ENCODE peak calls at places on chromosomes 13 and 19, in four cellular contexts. S is tibial nerve, P is suprapubic skin, N is heart left ventricle. T is an unnamed sample.
A peak's percentile ranks its signal among the peaks of the same experiment; 100 is the strongest.

GRCh38 chr13:106433066-106433465 is 102.4 kb downstream of the EFNB2 start:
- DNase-seq in S (no peak), P (no peak), N (no peak), T (no peak)

GRCh38 chr19:29678484-29679106 is 13.3 kb downstream of the PLEKHF1 start:
- DNase-seq in S (peak; percentile 72), P (no peak), N (peak; percentile 71), T (no peak)

GRCh38 chr13:20716951-20717350 is 13.5 kb downstream of the IL17D start:
- DNase-seq in S (no peak), P (no peak), N (no peak), T (no peak)

GRCh38 chr13:39930060-39930459 is 274.6 kb downstream of the COG6 start:
- DNase-seq in S (no peak), P (no peak), N (no peak), T (no peak)

GRCh38 chr13:38905081-38905480 is 85.5 kb downstream of the STOML3 start:
- DNase-seq in S (no peak), P (no peak), N (no peak), T (no peak)

GRCh38 chr19:17497149-17497798 is 14.2 kb upstream of the PGLS start:
- DNase-seq in S (no peak), P (no peak), N (no peak), T (no peak)

GRCh38 chr19:18009412-18010066 is 1.6 kb downstream of the ARRDC2 start:
- DNase-seq in S (no peak), P (no peak), N (no peak), T (peak; percentile 17)

GRCh38 chr13:24672141-24673132 is 7.8 kb upstream of the ATP12A start:
- DNase-seq in S (no peak), P (no peak), N (no peak), T (no peak)

GRCh38 chr13:37105251-37105714 is at the start of gene CSNK1A1L:
- DNase-seq in S (no peak), P (no peak), N (no peak), T (no peak)

GRCh38 chr19:10026744-10027143 is 13.5 kb downstream of the RDH8 start:
- DNase-seq in S (no peak), P (no peak), N (no peak), T (no peak)

GRCh38 chr13:110365876-110366275 is 58.8 kb downstream of the COL4A2 start:
- DNase-seq in S (no peak), P (no peak), N (no peak), T (no peak)

GRCh38 chr19:7926021-7926726 is at the start of gene CTXN1:
- DNase-seq in S (peak; percentile 64), P (no peak), N (peak; percentile 74), T (peak; percentile 83)

GRCh38 chr19:39941615-39942507 is 7.4 kb upstream of the FCGBP start:
- DNase-seq in S (peak; percentile 20), P (no peak), N (no peak), T (peak; percentile 30)

GRCh38 chr13:79533781-79534400 is 52.9 kb downstream of the NDFIP2 start:
- DNase-seq in S (no peak), P (no peak), N (no peak), T (no peak)

GRCh38 chr19:40365613-40366401 is 17.3 kb downstream of the PLD3 start:
- DNase-seq in S (peak; percentile 56), P (no peak), N (peak; percentile 63), T (peak; percentile 83)

GRCh38 chr13:91805605-91806004 is 407.2 kb downstream of the GPC5 start:
- DNase-seq in S (no peak), P (no peak), N (no peak), T (no peak)

DNA sequence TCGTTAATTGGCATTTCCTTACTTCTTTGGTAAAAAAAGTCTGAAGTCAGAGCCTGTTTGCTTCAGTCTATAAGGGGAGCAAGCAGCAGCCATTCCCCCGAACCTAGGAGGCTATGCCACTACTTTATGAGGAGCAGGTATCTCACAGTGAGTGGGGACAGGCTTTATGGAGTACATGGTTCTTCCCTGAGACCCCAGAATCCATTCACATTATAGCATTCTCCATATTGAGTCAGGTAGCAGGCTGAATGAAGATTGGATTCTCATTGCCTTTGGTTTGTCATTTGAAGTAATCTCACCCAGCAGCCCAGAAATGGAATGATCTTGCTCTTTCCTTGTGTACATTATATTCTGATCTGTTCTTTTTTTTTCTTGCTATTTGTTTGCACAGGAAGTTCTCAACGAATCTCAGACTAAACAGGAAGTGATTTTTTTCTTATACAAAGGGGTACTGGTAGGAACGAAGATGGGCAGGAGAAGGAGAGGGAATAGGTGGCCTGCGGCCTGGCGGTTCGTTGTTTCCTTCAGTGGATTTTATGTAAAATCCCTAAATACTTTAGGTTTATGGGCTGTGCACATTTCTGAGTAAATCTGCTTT is 74.4 kb downstream of the ARHGAP35 start:
- DNase-seq in S (no peak), P (no peak), N (no peak), T (no peak)
- H3K27ac ChIP-seq in S (peak overlapping the region; percentile 53), P (no peak overlapping the region), N (no peak overlapping the region), T (no peak overlapping the region)

DNA sequence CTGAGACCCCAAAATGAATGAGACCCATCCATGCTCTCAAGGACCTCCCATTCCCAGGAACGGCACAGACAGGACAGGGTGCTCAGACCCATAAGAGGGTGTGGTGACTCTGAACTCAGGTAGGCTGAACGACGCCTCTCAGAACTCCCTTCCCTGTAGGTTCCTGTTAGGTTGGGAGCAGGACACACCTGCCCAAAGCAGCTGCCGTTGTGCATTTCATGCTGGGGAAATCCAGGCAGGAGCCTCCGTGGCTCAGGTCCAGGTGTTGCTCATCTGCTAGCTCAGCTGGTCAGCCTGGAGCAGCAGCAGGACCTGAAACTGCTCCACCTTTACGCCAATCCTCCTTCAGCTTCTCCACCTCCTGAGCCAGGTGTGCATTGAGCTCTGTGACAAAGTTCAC is 19.1 kb upstream of the TEX101 start:
- DNase-seq in S (no peak), P (no peak), N (no peak), T (no peak)
- TF ChIP-seq POLR2A in S (no peak), P (no peak), N (no peak), T (no peak)

GRCh38 chr19:3179739-3180293 is 1.2 kb downstream of the S1PR4 start:
- DNase-seq in S (no peak), P (peak; percentile 65), N (no peak), T (no peak)
- H3K4me3 ChIP-seq in S (no peak overlapping the region), P (peak overlapping the region; percentile 14), N (peak overlapping the region; percentile 16), T (no peak overlapping the region)

DNA sequence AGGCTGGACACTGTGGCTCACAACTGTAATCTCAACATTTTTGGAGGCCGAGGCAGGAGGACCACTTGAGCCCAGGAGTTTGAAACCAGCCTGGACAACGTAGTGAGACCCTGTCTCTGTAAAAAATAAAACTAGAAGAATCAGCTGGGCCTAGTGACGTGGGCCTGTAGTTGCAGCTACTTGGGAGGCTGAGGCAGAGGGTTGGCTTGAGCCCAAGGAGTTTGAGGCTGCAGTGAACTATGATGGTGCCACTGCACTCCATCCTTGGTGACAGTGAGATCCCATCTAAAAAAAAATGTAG is 1.1 kb downstream of the TLE6 start:
- DNase-seq in S (no peak), P (no peak), N (no peak), T (no peak)
- H3K27ac ChIP-seq in S (no peak overlapping the region), P (no peak overlapping the region), N (peak overlapping the region; percentile 6), T (no peak overlapping the region)

DNA sequence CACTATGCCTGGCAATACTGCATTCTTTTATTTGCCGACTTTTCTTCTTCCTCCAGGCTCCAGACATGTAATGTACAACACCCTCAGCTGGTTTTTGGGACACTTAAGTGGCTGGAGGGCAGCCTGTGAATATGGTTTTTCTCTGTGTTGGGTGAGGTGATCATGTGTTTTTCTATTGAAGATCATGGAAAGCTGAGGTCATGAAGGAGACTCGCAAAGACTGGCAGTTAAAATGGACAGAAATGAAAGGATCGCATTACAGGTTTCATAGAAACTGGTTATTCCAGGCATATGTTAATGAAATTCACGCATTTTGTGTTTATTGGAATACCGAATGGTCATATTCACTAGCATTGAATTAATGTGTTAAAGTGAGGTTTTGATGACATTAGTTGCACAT is 85.2 kb upstream of the RNF113B start:
- DNase-seq in S (no peak), P (no peak), N (no peak), T (no peak)
- TF ChIP-seq POLR2A in S (no peak), P (no peak), N (no peak), T (no peak)

DNA sequence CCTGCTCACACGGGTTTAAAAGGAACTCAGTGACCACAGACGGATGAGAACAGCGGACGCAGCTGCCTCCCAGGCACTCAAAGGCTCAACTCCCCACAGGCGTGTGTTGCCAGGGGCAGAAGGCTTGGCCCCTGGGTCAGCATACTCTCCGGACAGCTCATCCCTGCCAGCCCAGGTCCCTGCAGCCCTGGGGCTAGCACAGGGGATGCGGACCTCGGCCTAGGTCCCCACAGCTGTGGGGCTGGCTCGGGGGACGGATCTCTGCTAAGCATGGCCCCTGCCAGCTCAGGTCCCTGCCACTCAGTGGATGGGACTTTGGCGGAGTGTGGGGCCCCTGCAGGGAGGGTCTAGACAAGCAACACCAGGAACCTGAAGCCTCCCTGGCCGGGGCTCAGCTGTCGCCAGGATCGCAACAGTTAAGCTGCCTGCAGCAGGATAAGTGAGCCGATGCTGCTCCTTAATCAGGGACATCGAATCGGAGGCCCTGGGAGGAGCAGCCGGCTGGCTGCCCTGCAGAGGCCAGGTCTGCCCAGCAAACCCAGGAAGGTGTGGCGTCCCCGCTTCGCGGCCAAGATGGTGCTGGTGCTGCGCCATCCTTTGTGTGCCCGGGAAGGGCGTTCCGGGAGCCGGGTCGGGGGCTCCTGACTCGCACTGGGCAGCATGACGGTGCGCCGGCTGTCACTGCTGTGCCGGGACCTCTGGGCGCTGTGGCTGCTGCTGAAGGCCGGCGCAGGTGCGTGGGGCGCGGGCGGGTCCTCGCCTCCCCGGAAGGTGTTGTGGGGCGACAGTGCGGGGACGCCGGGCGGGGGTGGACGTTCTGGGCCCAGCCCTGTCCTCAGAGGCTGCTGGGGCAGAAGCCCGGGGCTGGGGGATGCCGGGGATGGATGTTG is 32.5 kb downstream of the MCF2L start:
- DNase-seq in S (no peak), P (no peak), N (no peak), T (no peak)
- H3K4me3 ChIP-seq in S (no peak overlapping the region), P (peak overlapping the region; percentile 45), N (peak overlapping the region; percentile 13), T (no peak overlapping the region)

DNA sequence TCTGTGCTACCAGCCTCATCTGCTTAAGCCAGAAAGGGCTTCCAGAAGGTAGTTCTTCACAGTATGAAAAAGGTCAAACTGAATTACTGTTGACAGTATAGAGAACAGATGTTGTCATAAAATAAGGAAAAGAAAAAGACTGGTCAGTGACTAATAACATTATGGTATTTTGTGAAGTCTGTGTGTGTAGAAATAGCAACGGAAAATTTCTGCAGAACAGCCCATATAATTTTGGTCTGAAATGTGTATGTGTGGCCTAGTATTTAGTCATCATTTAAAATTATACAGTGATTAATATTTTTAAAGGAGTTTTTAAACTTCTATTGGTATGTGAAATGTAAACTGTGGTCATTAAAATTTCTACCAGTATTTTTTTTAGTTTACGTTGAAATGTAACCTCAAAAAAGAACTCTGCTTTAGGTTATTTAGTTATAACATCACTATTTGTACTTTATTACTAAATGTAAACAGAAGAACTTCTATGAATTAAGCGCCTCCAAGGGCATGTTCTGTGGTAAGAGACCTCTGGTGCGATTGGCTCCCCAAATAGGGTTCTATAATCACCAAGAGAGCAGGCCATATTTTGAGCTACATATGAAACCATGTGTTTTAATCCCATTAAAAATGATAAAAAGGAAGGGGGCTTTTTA is 3.3 kb upstream of the GPR183 start:
- DNase-seq in S (no peak), P (no peak), N (no peak), T (no peak)
- H3K27ac ChIP-seq in S (no peak overlapping the region), P (no peak overlapping the region), N (no peak overlapping the region), T (no peak overlapping the region)

T was measured in adrenal gland.